ENCODE peak calls at places on chromosomes 16 and 17, in six cellular contexts. J is B cell, B is ovary, A is cardiac muscle cell, X is IMR-90, I is A549. C is an unnamed sample.

GRCh38 chr17:14712471-14713075 is 411.7 kb downstream of the HS3ST3B1 start:
- DNase-seq in X (no peak), J (no peak), B (no peak), A (peak), I (no peak), C (no peak)

GRCh38 chr16:17205279-17206139 is 265.3 kb downstream of the XYLT1 start:
- DNase-seq in J (no peak), A (no peak), I (no peak), B (no peak), X (peak), C (peak)

GRCh38 chr17:64002658-64003525 is 4.7 kb downstream of the PRR29 start:
- DNase-seq in A (no peak), J (no peak), B (no peak), X (no peak), I (no peak), C (no peak)

GRCh38 chr17:60392042-60392844 is at the start of gene USP32:
- DNase-seq in A (peak), X (peak), B (peak), I (peak), J (peak), C (peak)

GRCh38 chr17:72710185-72710584 is 382.3 kb downstream of the SLC39A11 start:
- DNase-seq in I (no peak), J (no peak), A (no peak), X (no peak), B (no peak), C (no peak)

GRCh38 chr16:81413245-81413990 is 31.2 kb upstream of the CMIP start:
- DNase-seq in J (no peak), I (no peak), X (no peak), A (no peak), B (no peak), C (no peak)

GRCh38 chr17:32931686-32932085 is 3.7 kb downstream of the TMEM98 start:
- DNase-seq in X (peak), J (no peak), A (no peak), I (no peak), B (no peak), C (no peak)

GRCh38 chr17:82750241-82750905 is 1.5 kb upstream of the TBCD start:
- DNase-seq in I (no peak), A (no peak), B (peak), X (no peak), J (peak), C (no peak)

GRCh38 chr16:84315422-84315821 is 20.7 kb downstream of the WFDC1 start:
- DNase-seq in B (no peak), J (no peak), X (peak), I (no peak), A (no peak), C (no peak)

GRCh38 chr17:21200590-21201301 is 13.2 kb downstream of the TMEM11 start:
- DNase-seq in I (no peak), J (no peak), A (no peak), B (no peak), X (no peak), C (no peak)

GRCh38 chr16:11609474-11610120 is 22.9 kb upstream of the LITAF start:
- DNase-seq in J (no peak), X (no peak), B (no peak), A (no peak), I (no peak), C (no peak)

GRCh38 chr17:7843536-7844291 is 9.7 kb downstream of the KDM6B start:
- DNase-seq in A (peak), X (peak), J (peak), B (peak), I (peak), C (peak)

GRCh38 chr17:17971431-17972125 is 622 bp downstream of the TOM1L2 start:
- DNase-seq in J (no peak), I (peak), X (no peak), B (peak), A (peak), C (no peak)

GRCh38 chr16:29824589-29825144 is 4.4 kb downstream of the MVP start:
- DNase-seq in A (peak), X (peak), I (peak), B (peak), J (no peak), C (no peak)

GRCh38 chr17:41325126-41325525 is 9.6 kb upstream of the KRTAP17-1 start:
- DNase-seq in A (no peak), X (no peak), J (no peak), B (no peak), I (no peak), C (no peak)

GRCh38 chr17:44970136-44970737 is 2.1 kb upstream of the C1QL1 start:
- DNase-seq in J (peak), A (peak), X (no peak), B (peak), I (no peak), C (peak)

GRCh38 chr17:45974916-45975630 is 24.0 kb upstream of the STH start:
- DNase-seq in X (no peak), A (no peak), J (peak), B (no peak), I (no peak), C (no peak)

GRCh38 chr16:56389554-56389953 is 35.8 kb downstream of the AMFR start:
- DNase-seq in X (peak), I (peak), B (no peak), J (no peak), A (peak), C (no peak)

GRCh38 chr17:78120971-78121800 is 7.4 kb downstream of the TMC6 start:
- DNase-seq in B (no peak), J (peak), X (no peak), A (no peak), I (no peak), C (no peak)

GRCh38 chr16:50797456-50797855 is 55.6 kb downstream of the CYLD start:
- DNase-seq in X (peak), J (no peak), A (no peak), B (no peak), I (no peak), C (no peak)

GRCh38 chr17:50578173-50578572 is 17.7 kb downstream of the CACNA1G start:
- DNase-seq in B (no peak), X (no peak), A (no peak), I (no peak), J (no peak), C (no peak)

GRCh38 chr16:85717393-85718152 is 28.8 kb upstream of the GINS2 start:
- DNase-seq in J (peak), A (peak), X (peak), B (peak), I (peak), C (peak)
- TF ChIP-seq CTCF in J (peak), A (peak), X (peak), B (peak), I (peak), C (peak)

GRCh38 chr17:20009302-20010098 is at the start of gene SPECC1:
- DNase-seq in I (peak), A (no peak), J (peak), X (peak), B (peak), C (peak)
- TF ChIP-seq CTCF in I (peak), A (no peak), J (peak), X (peak), B (no peak), C (peak)

GRCh38 chr17:76527430-76528111 is 9.9 kb downstream of the CYGB start:
- DNase-seq in X (peak), B (peak), J (peak), I (no peak), A (peak), C (peak)
- TF ChIP-seq CTCF in X (no peak), B (no peak), J (no peak), I (no peak), A (no peak), C (no peak)

GRCh38 chr16:54687043-54687655 is 243.5 kb upstream of the IRX5 start:
- DNase-seq in X (no peak), B (no peak), I (no peak), A (no peak), J (no peak), C (peak)

GRCh38 chr16:54690710-54691109 is 240.0 kb upstream of the IRX5 start:
- DNase-seq in B (no peak), I (no peak), X (no peak), A (no peak), J (no peak), C (no peak)

GRCh38 chr16:54688339-54688738 is 242.3 kb upstream of the IRX5 start:
- DNase-seq in B (no peak), I (no peak), X (no peak), J (no peak), A (no peak), C (no peak)

GRCh38 chr16:54689072-54689471 is 241.6 kb upstream of the IRX5 start:
- DNase-seq in J (no peak), B (no peak), X (no peak), I (no peak), A (no peak), C (no peak)

GRCh38 chr16:54685682-54686081 is 245.0 kb upstream of the IRX5 start:
- DNase-seq in X (no peak), I (no peak), J (no peak), A (no peak), B (no peak), C (no peak)
- TF ChIP-seq CTCF in X (no peak), I (no peak), J (no peak), A (no peak), B (no peak), C (no peak)

GRCh38 chr17:75654176-75654575 is 12.8 kb downstream of the RECQL5 start:
- DNase-seq in A (peak), J (no peak), I (no peak), B (no peak), X (no peak), C (no peak)
- TF ChIP-seq CTCF in A (no peak), J (no peak), I (peak), B (no peak), X (peak), C (peak)

DNA sequence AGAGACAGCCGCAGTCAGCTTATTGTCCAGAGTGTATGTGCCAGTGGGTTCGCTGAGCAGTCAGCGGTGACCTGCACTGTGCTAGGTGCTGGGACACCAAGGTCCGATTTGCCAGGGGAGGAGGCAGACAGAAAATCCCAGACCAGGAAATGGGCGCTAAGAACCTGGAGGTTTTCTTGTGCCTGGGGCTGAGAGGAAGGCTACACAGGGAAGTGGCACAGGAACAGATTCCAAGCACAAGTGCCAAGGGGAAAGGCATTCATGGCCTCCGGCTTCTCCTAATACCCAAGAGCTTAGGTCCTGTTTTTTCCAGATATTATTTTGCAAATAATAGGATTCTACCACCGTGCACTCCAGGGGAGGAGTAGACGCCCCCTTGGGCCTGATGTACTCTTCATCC is 187.1 kb downstream of the NTN1 start:
- DNase-seq in J (no peak), X (no peak), B (no peak), A (no peak), I (no peak), C (no peak)
- TF ChIP-seq CTCF in J (no peak), X (no peak), B (no peak), A (no peak), I (no peak), C (no peak)